ENCODE peak calls at places on chromosomes 11 and 22, in six cellular contexts. S, X, Y, E, P and L are unnamed samples.

GRCh38 chr11:120318906-120319305 is 6.2 kb upstream of the TLCD5 start:
- DNase-seq in Y (no peak), E (no peak), S (no peak), P (no peak), X (no peak), L (no peak)

GRCh38 chr22:36334838-36335603 is 52.7 kb downstream of the MYH9 start:
- DNase-seq in X (peak; percentile 37), P (peak; percentile 44), Y (no peak), E (peak; percentile 42), S (no peak), L (no peak)

GRCh38 chr11:64245797-64246623 is 733 bp downstream of the PPP1R14B start:
- DNase-seq in P (peak; percentile 72), E (peak; percentile 48), Y (peak; percentile 67), X (peak; percentile 50), S (peak; percentile 84), L (peak; percentile 82)

GRCh38 chr22:40156001-40156516 is 21.7 kb upstream of the TNRC6B start:
- DNase-seq in P (no peak), Y (no peak), X (no peak), S (no peak), E (no peak), L (peak; percentile 69)

GRCh38 chr22:29531419-29531818 is 22.1 kb downstream of the THOC5 start:
- DNase-seq in Y (no peak), S (no peak), X (no peak), E (no peak), P (no peak), L (no peak)

GRCh38 chr22:32073823-32074380 is 30.8 kb downstream of the SLC5A1 start:
- DNase-seq in S (no peak), P (no peak), X (no peak), E (no peak), Y (no peak), L (no peak)

GRCh38 chr11:120457996-120458395 is 53.6 kb upstream of the GRIK4 start:
- DNase-seq in E (no peak), P (no peak), Y (no peak), S (no peak), X (no peak), L (no peak)

GRCh38 chr11:120383518-120384155 is 47.4 kb downstream of the ARHGEF12 start:
- DNase-seq in X (no peak), P (no peak), S (no peak), E (no peak), Y (no peak), L (no peak)

GRCh38 chr11:70661763-70662501 is 263.6 kb downstream of the CTTN start:
- DNase-seq in Y (no peak), P (no peak), X (no peak), S (no peak), E (peak; percentile 74), L (no peak)

GRCh38 chr11:45097721-45098493 is 48.5 kb upstream of the PRDM11 start:
- DNase-seq in P (peak; percentile 74), E (no peak), Y (no peak), S (peak; percentile 50), X (no peak), L (peak; percentile 51)

GRCh38 chr22:29715705-29716104 is 4.1 kb upstream of the CABP7 start:
- DNase-seq in P (no peak), X (no peak), S (no peak), E (peak; percentile 54), Y (no peak), L (no peak)